ENCODE peak calls at places on chromosome 10, in six cellular contexts. J is colonic mucosa, Z is cardiac fibroblast, G is fibroblast of villous mesenchyme, B is AG10803, P is AG04449. Q is an unnamed sample.

GRCh38 chr10:61888744-61889143 is 12.8 kb upstream of the ARID5B start:
- DNase-seq in J (no peak), P (no peak), B (peak), G (no peak), Z (no peak), Q (no peak)

GRCh38 chr10:29735628-29736324 is 101.0 kb upstream of the SVIL start:
- DNase-seq in G (peak), P (no peak), Z (peak), B (peak), J (peak), Q (no peak)

GRCh38 chr10:103967433-103968142 is 648 bp downstream of the SLK start:
- DNase-seq in B (peak), G (no peak), J (peak), P (no peak), Z (peak), Q (no peak)

GRCh38 chr10:35611750-35612149 is 6.6 kb downstream of the GJD4 start:
- DNase-seq in G (no peak), P (no peak), Z (no peak), J (no peak), B (no peak), Q (no peak)

GRCh38 chr10:71696635-71697326 is 22.8 kb downstream of the C10orf105 start:
- DNase-seq in J (peak), P (no peak), Z (peak), G (peak), B (no peak), Q (no peak)

GRCh38 chr10:60461688-60462087 is 72.0 kb upstream of the ANK3 start:
- DNase-seq in G (no peak), P (no peak), J (no peak), Z (no peak), B (no peak), Q (no peak)

GRCh38 chr10:62087341-62087740 is 181.3 kb downstream of the RTKN2 start:
- DNase-seq in P (no peak), J (no peak), G (no peak), Z (no peak), B (no peak), Q (no peak)

GRCh38 chr10:13099144-13099665 is 758 bp upstream of the OPTN start:
- DNase-seq in Z (peak), P (no peak), J (peak), B (peak), G (peak), Q (no peak)

GRCh38 chr10:95416270-95416669 is 125.5 kb upstream of the PDLIM1 start:
- DNase-seq in P (no peak), G (no peak), J (no peak), B (no peak), Z (no peak), Q (no peak)

GRCh38 chr10:30247704-30248103 is 101.4 kb downstream of the MTPAP start:
- DNase-seq in P (no peak), B (no peak), J (no peak), G (no peak), Z (no peak), Q (no peak)

GRCh38 chr10:114042895-114043531 is 653 bp upstream of the ADRB1 start:
- DNase-seq in B (no peak), G (peak), Z (no peak), J (no peak), P (no peak), Q (no peak)

GRCh38 chr10:101569838-101570763 is 18.0 kb downstream of the POLL start:
- DNase-seq in G (peak), P (no peak), Z (peak), J (peak), B (peak), Q (no peak)

DNA sequence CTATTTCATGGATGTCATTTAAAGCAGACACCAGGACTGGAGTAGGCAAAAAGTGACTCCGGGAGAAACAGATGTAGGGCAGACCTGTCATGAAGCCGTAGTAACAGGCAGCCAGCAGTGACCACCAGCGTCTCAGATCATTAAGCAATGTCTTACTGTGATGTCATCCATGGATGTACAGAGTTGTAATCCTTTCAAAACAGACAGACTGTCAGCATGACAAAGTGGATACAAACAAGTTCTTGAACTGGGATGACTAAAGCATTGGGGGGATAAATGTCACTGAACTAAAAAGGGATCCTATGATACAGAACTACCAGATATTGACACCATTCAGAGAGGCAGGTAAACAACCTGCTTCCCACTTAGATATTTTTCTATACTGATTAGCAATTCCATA is 675.5 kb downstream of the PARD3 start:
- DNase-seq in Z (peak), B (peak), P (no peak), J (no peak), G (peak), Q (no peak)
- H3K4me3 ChIP-seq in Z (no peak), B (no peak), P (no peak), J (no peak), G (no peak), Q (no peak)

GRCh38 chr10:132249232-132249724 is 58.5 kb downstream of the STK32C start:
- DNase-seq in J (no peak), Z (no peak), B (no peak), P (no peak), G (no peak), Q (no peak)

GRCh38 chr10:132250456-132251223 is 57.1 kb downstream of the STK32C start:
- DNase-seq in G (no peak), Z (no peak), J (no peak), P (no peak), B (no peak), Q (no peak)

GRCh38 chr10:132249824-132250375 is 57.9 kb downstream of the STK32C start:
- DNase-seq in B (no peak), J (no peak), P (no peak), Z (no peak), G (no peak), Q (no peak)

GRCh38 chr10:132247943-132248342 is 59.8 kb downstream of the STK32C start:
- DNase-seq in B (peak), G (peak), P (no peak), Z (no peak), J (no peak), Q (no peak)

GRCh38 chr10:132248455-132249231 is 59.1 kb downstream of the STK32C start:
- DNase-seq in G (peak), B (peak), P (no peak), Z (peak), J (peak), Q (no peak)
- H3K4me3 ChIP-seq in G (peak), B (peak), P (peak), Z (peak), J (no peak), Q (peak)

GRCh38 chr10:128125416-128125943 is 743 bp downstream of the MKI67 start:
- DNase-seq in J (peak), G (no peak), P (no peak), B (no peak), Z (no peak), Q (no peak)
- H3K4me3 ChIP-seq in J (peak), G (peak), P (peak), B (peak), Z (peak), Q (peak)

GRCh38 chr10:129969528-129970264 is 5.6 kb upstream of the EBF3 start:
- DNase-seq in B (no peak), G (no peak), J (no peak), Z (no peak), P (no peak), Q (no peak)
- H3K4me3 ChIP-seq in B (no peak), G (no peak), J (no peak), Z (peak), P (no peak), Q (no peak)

DNA sequence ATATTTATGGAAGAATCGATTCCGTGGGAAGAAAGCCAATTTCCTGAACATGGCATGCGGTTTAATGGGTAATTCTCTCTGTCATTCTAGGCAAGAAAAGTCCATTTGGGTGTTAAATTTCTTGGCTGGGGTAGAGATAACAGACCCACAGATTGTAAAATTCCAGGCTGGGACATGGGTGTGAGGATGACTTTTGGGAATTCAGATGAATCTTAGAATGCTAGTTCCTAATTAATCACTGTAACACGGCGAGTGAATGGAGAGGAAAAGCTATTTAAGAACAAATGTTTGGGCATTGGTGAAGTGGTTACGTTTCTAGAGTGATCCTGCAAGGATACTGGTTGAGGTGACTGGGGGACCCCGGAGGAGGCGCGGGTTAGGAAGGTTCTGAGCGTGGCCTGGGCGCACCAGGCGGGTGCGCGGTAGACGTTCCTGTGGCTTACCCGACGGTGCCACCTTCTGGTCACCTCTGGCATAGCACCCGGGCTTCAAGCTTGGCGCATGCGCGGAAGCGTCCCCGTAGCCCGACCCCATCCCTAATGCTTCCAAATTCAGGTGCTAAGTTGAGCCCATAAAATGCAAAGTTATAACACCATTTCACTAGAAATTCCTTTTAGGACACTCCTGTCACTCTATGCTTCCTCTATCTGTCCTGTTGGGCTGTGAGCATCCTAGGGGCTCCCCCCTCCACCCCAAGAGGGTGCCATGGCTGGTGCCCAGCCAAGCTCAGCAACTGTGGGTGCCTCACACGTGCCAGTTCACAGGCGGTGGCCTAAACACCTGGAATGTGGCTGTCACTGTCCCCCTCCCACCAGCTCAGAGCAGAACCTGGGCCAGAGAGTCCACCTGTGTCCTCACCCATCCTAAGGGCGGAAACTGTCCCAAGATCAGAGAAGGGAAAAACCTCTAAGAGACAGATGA is 104.4 kb downstream of the PTPRE start:
- DNase-seq in Z (peak), B (peak), G (peak), P (no peak), J (peak), Q (no peak)
- H3K4me3 ChIP-seq in Z (no peak), B (no peak), G (no peak), P (no peak), J (no peak), Q (no peak)

DNA sequence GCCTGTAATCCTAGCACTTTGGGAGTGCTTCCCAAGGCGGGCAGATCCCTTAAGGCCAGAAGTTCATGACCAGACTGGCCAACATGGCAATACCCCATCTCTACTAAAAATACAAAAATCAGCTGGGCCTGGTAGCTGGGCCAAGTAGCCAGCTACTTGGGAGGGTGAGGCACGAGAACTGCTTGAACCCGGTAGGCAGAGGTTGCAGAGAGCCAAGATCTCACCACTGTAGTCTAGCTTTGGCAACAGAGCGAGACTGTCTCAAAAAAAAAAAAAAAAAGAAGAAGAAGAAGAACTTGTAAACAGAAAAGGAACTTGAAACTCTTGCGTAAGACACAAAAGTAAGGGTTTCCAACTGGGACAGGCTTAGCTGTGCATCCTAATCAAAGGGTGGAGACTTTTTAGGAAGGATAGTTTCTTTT is 5.6 kb upstream of the IFIT2 start:
- DNase-seq in B (peak), Z (peak), J (no peak), G (peak), P (no peak), Q (peak)
- H3K4me3 ChIP-seq in B (no peak), Z (no peak), J (no peak), G (no peak), P (no peak), Q (no peak)

GRCh38 chr10:33331020-33331557 is 3.4 kb downstream of the NRP1 start:
- DNase-seq in Z (no peak), G (no peak), J (no peak), P (no peak), B (no peak), Q (no peak)
- H3K4me3 ChIP-seq in Z (peak), G (peak), J (no peak), P (peak), B (peak), Q (no peak)

GRCh38 chr10:70286616-70287015 is 2.8 kb upstream of the NPFFR1 start:
- DNase-seq in J (no peak), B (no peak), P (no peak), Z (no peak), G (no peak), Q (no peak)

GRCh38 chr10:70285432-70285831 is 1.6 kb upstream of the NPFFR1 start:
- DNase-seq in J (no peak), G (no peak), Z (no peak), B (no peak), P (no peak), Q (no peak)

GRCh38 chr10:70284542-70285150 is 842 bp upstream of the NPFFR1 start:
- DNase-seq in P (no peak), B (no peak), J (no peak), Z (no peak), G (no peak), Q (no peak)

GRCh38 chr10:70283071-70283444 is 746 bp downstream of the NPFFR1 start:
- DNase-seq in J (no peak), Z (no peak), G (no peak), B (no peak), P (no peak), Q (no peak)

GRCh38 chr10:70283445-70284399 is at the start of gene NPFFR1:
- DNase-seq in B (no peak), G (no peak), P (no peak), J (no peak), Z (no peak), Q (no peak)
- H3K4me3 ChIP-seq in B (no peak), G (no peak), P (no peak), J (peak), Z (no peak), Q (no peak)

GRCh38 chr10:93816123-93816747 is 58.5 kb downstream of the LGI1 start:
- DNase-seq in B (peak), P (no peak), J (peak), G (peak), Z (peak), Q (no peak)
- H3K4me3 ChIP-seq in B (peak), P (no peak), J (no peak), G (no peak), Z (no peak), Q (no peak)

GRCh38 chr10:26780106-26780792 is 80.5 kb downstream of the ABI1 start:
- DNase-seq in Z (no peak), J (no peak), P (no peak), G (no peak), B (no peak), Q (no peak)
- H3K4me3 ChIP-seq in Z (no peak), J (no peak), P (no peak), G (no peak), B (no peak), Q (no peak)